ENCODE peak calls at places on chromosomes 7 and 10, in eight cellular contexts. One of them, this sample, is unnamed.

GRCh38 chr7:114818501-114818900 is 103.4 kb upstream of the MDFIC start:
- DNase-seq in NB4: no peak
- DNase-seq in HCT116: peak; percentile 22
- DNase-seq in IMR-90: peak; percentile 70
- DNase-seq in brain microvascular endothelial cell: peak; percentile 70
- DNase-seq in AG10803: peak; percentile 80
- DNase-seq in AG09309: peak; percentile 18
- DNase-seq in A549: peak; percentile 25
- DNase-seq in this sample: peak; percentile 52

GRCh38 chr7:3537210-3537875 is 236.3 kb downstream of the SDK1 start:
- DNase-seq in NB4: no peak
- DNase-seq in HCT116: no peak
- DNase-seq in IMR-90: peak; percentile 80
- DNase-seq in brain microvascular endothelial cell: peak; percentile 66
- DNase-seq in AG10803: no peak
- DNase-seq in AG09309: no peak
- DNase-seq in A549: no peak
- DNase-seq in this sample: peak; percentile 40

GRCh38 chr7:80611779-80612178 is 26.7 kb upstream of the CD36 start:
- DNase-seq in NB4: no peak
- DNase-seq in HCT116: peak; percentile 21
- DNase-seq in IMR-90: peak; percentile 86
- DNase-seq in brain microvascular endothelial cell: peak; percentile 89
- DNase-seq in AG10803: peak; percentile 45
- DNase-seq in AG09309: peak; percentile 21
- DNase-seq in A549: no peak
- DNase-seq in this sample: peak; percentile 63

GRCh38 chr7:29620531-29620930 is 56.9 kb downstream of the PRR15 start:
- DNase-seq in NB4: no peak
- DNase-seq in HCT116: no peak
- DNase-seq in IMR-90: no peak
- DNase-seq in brain microvascular endothelial cell: no peak
- DNase-seq in AG10803: no peak
- DNase-seq in AG09309: no peak
- DNase-seq in A549: no peak
- DNase-seq in this sample: no peak

GRCh38 chr7:50502001-50502684 is 52.0 kb upstream of the FIGNL1 start:
- DNase-seq in NB4: no peak
- DNase-seq in HCT116: no peak
- DNase-seq in IMR-90: peak; percentile 87
- DNase-seq in brain microvascular endothelial cell: peak; percentile 89
- DNase-seq in AG10803: peak; percentile 89
- DNase-seq in AG09309: peak; percentile 62
- DNase-seq in A549: no peak
- DNase-seq in this sample: peak; percentile 97

GRCh38 chr7:108203433-108204002 is 73.4 kb upstream of the LAMB4 start:
- DNase-seq in NB4: no peak
- DNase-seq in HCT116: no peak
- DNase-seq in IMR-90: no peak
- DNase-seq in brain microvascular endothelial cell: no peak
- DNase-seq in AG10803: no peak
- DNase-seq in AG09309: no peak
- DNase-seq in A549: no peak
- DNase-seq in this sample: no peak

GRCh38 chr10:31694929-31695837 is 233.4 kb downstream of the ARHGAP12 start:
- DNase-seq in NB4: no peak
- DNase-seq in HCT116: no peak
- DNase-seq in IMR-90: peak; percentile 54
- DNase-seq in brain microvascular endothelial cell: no peak
- DNase-seq in AG10803: peak; percentile 85
- DNase-seq in AG09309: no peak
- DNase-seq in A549: no peak
- DNase-seq in this sample: no peak

GRCh38 chr7:7911756-7912155 is 56.8 kb upstream of the GLCCI1 start:
- DNase-seq in NB4: no peak
- DNase-seq in HCT116: no peak
- DNase-seq in IMR-90: no peak
- DNase-seq in brain microvascular endothelial cell: no peak
- DNase-seq in AG10803: no peak
- DNase-seq in AG09309: no peak
- DNase-seq in A549: no peak
- DNase-seq in this sample: no peak

GRCh38 chr10:75201793-75202307 is 8.7 kb upstream of the VDAC2 start:
- DNase-seq in NB4: no peak
- DNase-seq in HCT116: no peak
- DNase-seq in IMR-90: no peak
- DNase-seq in brain microvascular endothelial cell: no peak
- DNase-seq in AG10803: no peak
- DNase-seq in AG09309: no peak
- DNase-seq in A549: no peak
- DNase-seq in this sample: no peak

GRCh38 chr10:96683065-96683464 is 37.2 kb downstream of the PIK3AP1 start:
- DNase-seq in NB4: no peak
- DNase-seq in HCT116: no peak
- DNase-seq in IMR-90: peak; percentile 84
- DNase-seq in brain microvascular endothelial cell: no peak
- DNase-seq in AG10803: peak; percentile 94
- DNase-seq in AG09309: peak; percentile 81
- DNase-seq in A549: no peak
- DNase-seq in this sample: peak; percentile 31

GRCh38 chr10:98628241-98628640 is 181.5 kb upstream of the HPS1 start:
- DNase-seq in NB4: no peak
- DNase-seq in HCT116: no peak
- DNase-seq in IMR-90: no peak
- DNase-seq in brain microvascular endothelial cell: no peak
- DNase-seq in AG10803: no peak
- DNase-seq in AG09309: no peak
- DNase-seq in A549: no peak
- DNase-seq in this sample: no peak

GRCh38 chr10:72292223-72292691 is 18.5 kb downstream of the DDIT4 start:
- DNase-seq in NB4: no peak
- DNase-seq in HCT116: peak; percentile 91
- DNase-seq in IMR-90: no peak
- DNase-seq in brain microvascular endothelial cell: no peak
- DNase-seq in AG10803: no peak
- DNase-seq in AG09309: no peak
- DNase-seq in A549: no peak
- DNase-seq in this sample: no peak

GRCh38 chr10:11113156-11113555 is 95.5 kb downstream of the CELF2 start:
- DNase-seq in NB4: peak; percentile 25
- DNase-seq in HCT116: no peak
- DNase-seq in IMR-90: no peak
- DNase-seq in brain microvascular endothelial cell: no peak
- DNase-seq in AG10803: no peak
- DNase-seq in AG09309: no peak
- DNase-seq in A549: no peak
- DNase-seq in this sample: no peak

GRCh38 chr10:124683816-124684215 is 60.4 kb downstream of the FAM53B start:
- DNase-seq in NB4: no peak
- DNase-seq in HCT116: no peak
- DNase-seq in IMR-90: no peak
- DNase-seq in brain microvascular endothelial cell: no peak
- DNase-seq in AG10803: no peak
- DNase-seq in AG09309: no peak
- DNase-seq in A549: no peak
- DNase-seq in this sample: no peak

GRCh38 chr10:44287408-44287807 is 97.5 kb downstream of the CXCL12 start:
- DNase-seq in NB4: no peak
- DNase-seq in HCT116: no peak
- DNase-seq in IMR-90: no peak
- DNase-seq in brain microvascular endothelial cell: no peak
- DNase-seq in AG10803: no peak
- DNase-seq in AG09309: no peak
- DNase-seq in A549: no peak
- DNase-seq in this sample: no peak

GRCh38 chr10:17115683-17116082 is 13.9 kb downstream of the CUBN start:
- DNase-seq in NB4: no peak
- DNase-seq in HCT116: peak; percentile 18
- DNase-seq in IMR-90: peak; percentile 51
- DNase-seq in brain microvascular endothelial cell: peak; percentile 44
- DNase-seq in AG10803: peak; percentile 28
- DNase-seq in AG09309: no peak
- DNase-seq in A549: peak; percentile 50
- DNase-seq in this sample: peak; percentile 15

GRCh38 chr7:101754432-101755159 is 62.8 kb upstream of the CUX1 start:
- DNase-seq in NB4: peak; percentile 58
- DNase-seq in HCT116: no peak
- DNase-seq in IMR-90: peak; percentile 47
- DNase-seq in brain microvascular endothelial cell: peak; percentile 41
- DNase-seq in AG10803: peak; percentile 20
- DNase-seq in AG09309: no peak
- DNase-seq in A549: peak; percentile 60
- DNase-seq in this sample: peak; percentile 70

GRCh38 chr7:132475037-132475668 is 101.1 kb downstream of the PLXNA4 start:
- DNase-seq in NB4: no peak
- DNase-seq in HCT116: no peak
- DNase-seq in IMR-90: no peak
- DNase-seq in brain microvascular endothelial cell: no peak
- DNase-seq in AG10803: no peak
- DNase-seq in AG09309: no peak
- DNase-seq in A549: no peak
- DNase-seq in this sample: no peak

GRCh38 chr10:108775911-108776475 is 1147.3 kb downstream of the XPNPEP1 start:
- DNase-seq in NB4: no peak
- DNase-seq in HCT116: no peak
- DNase-seq in IMR-90: peak; percentile 45
- DNase-seq in brain microvascular endothelial cell: no peak
- DNase-seq in AG10803: peak; percentile 23
- DNase-seq in AG09309: no peak
- DNase-seq in A549: no peak
- DNase-seq in this sample: no peak

GRCh38 chr10:48233643-48234042 is 40.9 kb downstream of the FRMPD2 start:
- DNase-seq in NB4: no peak
- DNase-seq in HCT116: no peak
- DNase-seq in IMR-90: no peak
- DNase-seq in brain microvascular endothelial cell: no peak
- DNase-seq in AG10803: no peak
- DNase-seq in AG09309: no peak
- DNase-seq in A549: no peak
- DNase-seq in this sample: no peak

GRCh38 chr7:149261829-149262617 is at the start of gene ZNF783:
- DNase-seq in NB4: peak; percentile 95
- DNase-seq in HCT116: peak; percentile 73
- DNase-seq in IMR-90: peak; percentile 85
- DNase-seq in brain microvascular endothelial cell: peak; percentile 72
- DNase-seq in AG10803: peak; percentile 90
- DNase-seq in AG09309: peak; percentile 57
- DNase-seq in A549: peak; percentile 86
- DNase-seq in this sample: peak; percentile 92

GRCh38 chr7:79287976-79288375 is 165.5 kb downstream of the MAGI2 start:
- DNase-seq in NB4: no peak
- DNase-seq in HCT116: no peak
- DNase-seq in IMR-90: peak; percentile 73
- DNase-seq in brain microvascular endothelial cell: no peak
- DNase-seq in AG10803: peak; percentile 60
- DNase-seq in AG09309: no peak
- DNase-seq in A549: no peak
- DNase-seq in this sample: no peak

GRCh38 chr7:79118143-79118542 is 335.3 kb downstream of the MAGI2 start:
- DNase-seq in NB4: no peak
- DNase-seq in HCT116: no peak
- DNase-seq in IMR-90: peak; percentile 37
- DNase-seq in brain microvascular endothelial cell: no peak
- DNase-seq in AG10803: no peak
- DNase-seq in AG09309: no peak
- DNase-seq in A549: no peak
- DNase-seq in this sample: no peak

GRCh38 chr10:3652886-3653285 is 132.1 kb downstream of the KLF6 start:
- DNase-seq in NB4: no peak
- DNase-seq in HCT116: no peak
- DNase-seq in IMR-90: peak; percentile 40
- DNase-seq in brain microvascular endothelial cell: no peak
- DNase-seq in AG10803: peak; percentile 12
- DNase-seq in AG09309: no peak
- DNase-seq in A549: no peak
- DNase-seq in this sample: peak; percentile 31

GRCh38 chr7:27073066-27073465 is 22.7 kb downstream of the HOXA1 start:
- DNase-seq in NB4: peak; percentile 30
- DNase-seq in HCT116: no peak
- DNase-seq in IMR-90: no peak
- DNase-seq in brain microvascular endothelial cell: no peak
- DNase-seq in AG10803: no peak
- DNase-seq in AG09309: no peak
- DNase-seq in A549: no peak
- DNase-seq in this sample: no peak

GRCh38 chr7:4958477-4959301 is at the start of gene MMD2:
- DNase-seq in NB4: no peak
- DNase-seq in HCT116: no peak
- DNase-seq in IMR-90: no peak
- DNase-seq in brain microvascular endothelial cell: no peak
- DNase-seq in AG10803: no peak
- DNase-seq in AG09309: no peak
- DNase-seq in A549: no peak
- DNase-seq in this sample: no peak
- H3K4me3 ChIP-seq in NB4: no peak within 1 kb of the TSS
- H3K4me3 ChIP-seq in HCT116: no peak within 1 kb of the TSS
- H3K4me3 ChIP-seq in IMR-90: no peak within 1 kb of the TSS
- H3K4me3 ChIP-seq in brain microvascular endothelial cell: no peak within 1 kb of the TSS
- H3K4me3 ChIP-seq in AG10803: no peak within 1 kb of the TSS
- H3K4me3 ChIP-seq in AG09309: no peak within 1 kb of the TSS
- H3K4me3 ChIP-seq in A549: peak within 1 kb of the TSS; percentile 50
- H3K4me3 ChIP-seq in this sample: no peak within 1 kb of the TSS

GRCh38 chr10:49379596-49380410 is 16.1 kb downstream of the DRGX start:
- DNase-seq in NB4: peak; percentile 19
- DNase-seq in HCT116: peak; percentile 16
- DNase-seq in IMR-90: no peak
- DNase-seq in brain microvascular endothelial cell: no peak
- DNase-seq in AG10803: no peak
- DNase-seq in AG09309: no peak
- DNase-seq in A549: peak; percentile 52
- DNase-seq in this sample: no peak
- TF ChIP-seq CTCF in NB4: peak; percentile 15
- TF ChIP-seq CTCF in HCT116: peak; percentile 57
- TF ChIP-seq CTCF in IMR-90: peak; percentile 12
- TF ChIP-seq CTCF in brain microvascular endothelial cell: peak; percentile 56
- TF ChIP-seq CTCF in AG10803: peak; percentile 25
- TF ChIP-seq CTCF in AG09309: peak; percentile 25
- TF ChIP-seq CTCF in A549: no peak
- TF ChIP-seq CTCF in this sample: peak; percentile 21

DNA sequence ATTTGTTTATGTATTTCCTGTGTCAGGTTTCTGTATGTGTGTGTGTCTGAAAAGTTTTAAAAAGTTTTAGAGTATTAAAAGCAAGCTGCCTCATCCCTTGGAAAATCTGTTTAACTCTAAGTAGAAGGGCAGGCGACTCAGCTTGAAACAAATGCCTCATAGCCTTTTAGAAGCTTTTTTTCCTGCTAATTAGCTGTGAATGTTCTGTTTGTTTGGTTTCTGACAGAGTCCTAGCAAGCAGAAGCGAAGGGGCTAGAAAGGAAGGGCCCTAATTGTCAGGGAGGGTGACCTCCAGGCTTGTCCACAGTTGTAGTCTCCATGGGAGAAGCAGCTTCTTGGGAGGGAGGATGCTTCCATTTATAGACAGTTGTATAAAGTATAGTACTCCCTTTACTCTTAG is 90.9 kb downstream of the DNAJC1 start:
- DNase-seq in NB4: no peak
- DNase-seq in HCT116: no peak
- DNase-seq in IMR-90: peak; percentile 2
- DNase-seq in brain microvascular endothelial cell: no peak
- DNase-seq in AG10803: no peak
- DNase-seq in AG09309: no peak
- DNase-seq in A549: no peak
- DNase-seq in this sample: no peak
- H3K4me3 ChIP-seq in NB4: no peak overlapping the region
- H3K4me3 ChIP-seq in HCT116: no peak overlapping the region
- H3K4me3 ChIP-seq in IMR-90: no peak overlapping the region
- H3K4me3 ChIP-seq in brain microvascular endothelial cell: no peak overlapping the region
- H3K4me3 ChIP-seq in AG10803: no peak overlapping the region
- H3K4me3 ChIP-seq in AG09309: no peak overlapping the region
- H3K4me3 ChIP-seq in A549: no peak overlapping the region
- H3K4me3 ChIP-seq in this sample: no peak overlapping the region

GRCh38 chr7:52017802-52018679 is 701.4 kb upstream of the COBL start:
- DNase-seq in NB4: peak; percentile 62
- DNase-seq in HCT116: no peak
- DNase-seq in IMR-90: no peak
- DNase-seq in brain microvascular endothelial cell: no peak
- DNase-seq in AG10803: no peak
- DNase-seq in AG09309: no peak
- DNase-seq in A549: peak; percentile 19
- DNase-seq in this sample: no peak
- TF ChIP-seq CTCF in NB4: peak; percentile 92
- TF ChIP-seq CTCF in HCT116: peak; percentile 53
- TF ChIP-seq CTCF in IMR-90: no peak
- TF ChIP-seq CTCF in brain microvascular endothelial cell: peak; percentile 29
- TF ChIP-seq CTCF in AG10803: no peak
- TF ChIP-seq CTCF in AG09309: no peak
- TF ChIP-seq CTCF in A549: peak; percentile 35
- TF ChIP-seq CTCF in this sample: no peak

This sample was measured in fibroblast of pulmonary artery.